ENCODE peak calls at places on chromosomes 3 and 15, in four cellular contexts. P, I, F and C are unnamed samples.

GRCh38 chr3:196192036-196193001 is 18.9 kb downstream of the ZDHHC19 start:
- DNase-seq in P (peak), F (no peak), I (no peak), C (no peak)

GRCh38 chr3:142218703-142219102 is 6.7 kb downstream of the GK5 start:
- DNase-seq in P (no peak), I (peak), F (no peak), C (no peak)

GRCh38 chr3:71850654-71851053 is 65.7 kb upstream of the PROK2 start:
- DNase-seq in P (no peak), I (no peak), F (no peak), C (no peak)

GRCh38 chr3:185740133-185740532 is 84.7 kb downstream of the IGF2BP2 start:
- DNase-seq in I (no peak), P (no peak), F (no peak), C (no peak)

GRCh38 chr3:55564709-55565108 is 77.6 kb upstream of the WNT5A start:
- DNase-seq in F (no peak), I (peak), P (no peak), C (peak)

GRCh38 chr3:23312866-23313265 is 109.7 kb downstream of the UBE2E2 start:
- DNase-seq in I (peak), F (no peak), P (no peak), C (peak)

GRCh38 chr3:185397676-185398075 is 34.7 kb downstream of the MAP3K13 start:
- DNase-seq in P (no peak), I (no peak), F (no peak), C (no peak)

GRCh38 chr3:9499455-9500107 is 54.0 kb downstream of the LHFPL4 start:
- DNase-seq in I (no peak), F (no peak), P (peak), C (no peak)

GRCh38 chr15:100112636-100113305 is 229.0 kb downstream of the ADAMTS17 start:
- DNase-seq in I (no peak), P (no peak), F (no peak), C (no peak)
- H2BK15ac ChIP-seq in I (peak), P (no peak), F (no peak), C (no peak)

GRCh38 chr3:24494616-24495333 is at the start of gene THRB:
- DNase-seq in P (peak), F (no peak), I (no peak), C (peak)

GRCh38 chr3:24492971-24493551 is 1.6 kb downstream of the THRB start:
- DNase-seq in P (no peak), I (no peak), F (no peak), C (no peak)

GRCh38 chr3:24496529-24497482 is 2.2 kb upstream of the THRB start:
- DNase-seq in P (peak), F (no peak), I (peak), C (peak)

GRCh38 chr3:24495334-24495994 is 814 bp upstream of the THRB start:
- DNase-seq in F (no peak), I (no peak), P (peak), C (peak)

DNA sequence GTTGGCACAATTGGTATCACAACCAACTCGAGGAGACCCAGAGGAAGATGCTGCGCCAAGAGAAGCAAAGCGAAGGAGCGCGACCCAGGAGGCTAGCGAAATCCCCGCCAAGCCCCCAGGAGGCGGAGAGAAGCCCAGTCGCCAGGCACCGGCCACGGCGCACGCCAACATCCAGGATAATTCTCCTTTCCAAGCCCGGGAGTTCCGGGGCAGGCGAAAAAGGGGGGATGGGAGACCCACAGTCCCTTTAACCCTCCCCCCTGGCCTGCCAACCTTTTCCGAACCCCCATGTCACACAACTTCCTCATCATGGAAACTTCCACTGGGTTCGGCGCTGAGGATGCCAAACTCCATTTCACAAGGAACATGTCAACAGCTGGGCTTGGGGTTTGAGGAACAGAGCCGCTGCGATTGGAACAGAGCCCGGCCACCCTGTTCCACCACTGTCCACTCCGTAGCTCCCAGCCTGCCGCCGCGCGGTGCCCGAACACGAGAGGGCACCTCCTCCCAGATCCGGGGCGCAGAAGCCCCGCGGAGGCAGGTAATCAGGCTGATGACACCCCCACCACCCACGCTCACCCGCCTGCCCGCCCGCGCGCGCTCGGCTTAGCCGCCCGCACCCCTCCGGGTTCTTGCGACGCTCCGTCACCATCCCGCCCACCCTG is 567 bp downstream of the THRB start:
- DNase-seq in F (no peak), P (peak), I (no peak), C (peak)
- H3K4ac ChIP-seq in F (no peak), P (no peak), I (no peak), C (peak)

GRCh38 chr3:147497301-147497700 is 88.1 kb downstream of the ZIC1 start:
- DNase-seq in F (no peak), P (no peak), I (no peak), C (no peak)
- H4K8ac ChIP-seq in F (no peak), P (no peak), I (no peak), C (no peak)

GRCh38 chr3:126135398-126136076 is 44.8 kb downstream of the ALDH1L1 start:
- DNase-seq in F (no peak), I (no peak), P (no peak), C (no peak)
- H2BK15ac ChIP-seq in F (no peak), I (no peak), P (no peak), C (no peak)